ENCODE peak calls at places on chromosomes 1 and 21, in five cellular contexts. One of them, this sample, is unnamed.

GRCh38 chr1:173827611-173828010 is 2.9 kb upstream of the CENPL start:
- DNase-seq in cardiac muscle cell: no peak
- DNase-seq in colonic mucosa: no peak
- DNase-seq in HepG2: no peak
- DNase-seq in fibroblast of lung: no peak
- DNase-seq in this sample: no peak

GRCh38 chr1:86423473-86423872 is 498 bp upstream of the CLCA2 start:
- DNase-seq in colonic mucosa: no peak
- DNase-seq in cardiac muscle cell: no peak
- DNase-seq in fibroblast of lung: no peak
- DNase-seq in HepG2: no peak
- DNase-seq in this sample: no peak

GRCh38 chr1:147077523-147077922 is 94.7 kb downstream of the PRKAB2 start:
- DNase-seq in fibroblast of lung: no peak
- DNase-seq in cardiac muscle cell: no peak
- DNase-seq in HepG2: no peak
- DNase-seq in colonic mucosa: no peak
- DNase-seq in this sample: no peak

GRCh38 chr1:154546264-154547043 is 12.0 kb downstream of the UBE2Q1 start:
- DNase-seq in cardiac muscle cell: peak; percentile 76
- DNase-seq in fibroblast of lung: peak; percentile 66
- DNase-seq in colonic mucosa: peak; percentile 47
- DNase-seq in HepG2: peak; percentile 72
- DNase-seq in this sample: no peak

GRCh38 chr1:20891091-20891490 is 104.0 kb upstream of the HP1BP3 start:
- DNase-seq in fibroblast of lung: peak; percentile 34
- DNase-seq in cardiac muscle cell: no peak
- DNase-seq in colonic mucosa: no peak
- DNase-seq in HepG2: no peak
- DNase-seq in this sample: no peak

GRCh38 chr1:52970149-52970548 is 43.1 kb downstream of the SCP2 start:
- DNase-seq in colonic mucosa: no peak
- DNase-seq in HepG2: peak; percentile 44
- DNase-seq in cardiac muscle cell: peak; percentile 55
- DNase-seq in fibroblast of lung: peak; percentile 47
- DNase-seq in this sample: no peak

GRCh38 chr21:42532466-42533181 is 19.0 kb downstream of the SLC37A1 start:
- DNase-seq in fibroblast of lung: peak; percentile 35
- DNase-seq in HepG2: no peak
- DNase-seq in cardiac muscle cell: no peak
- DNase-seq in colonic mucosa: peak; percentile 52
- DNase-seq in this sample: peak; percentile 55

GRCh38 chr1:208475951-208476824 is 232.0 kb upstream of the PLXNA2 start:
- DNase-seq in colonic mucosa: no peak
- DNase-seq in cardiac muscle cell: peak; percentile 9
- DNase-seq in HepG2: peak; percentile 6
- DNase-seq in fibroblast of lung: peak; percentile 51
- DNase-seq in this sample: no peak

GRCh38 chr1:7346070-7346596 is 425.0 kb upstream of the VAMP3 start:
- DNase-seq in HepG2: no peak
- DNase-seq in colonic mucosa: no peak
- DNase-seq in fibroblast of lung: no peak
- DNase-seq in cardiac muscle cell: no peak
- DNase-seq in this sample: no peak

GRCh38 chr1:43309626-43310025 is 8.8 kb downstream of the TIE1 start:
- DNase-seq in HepG2: no peak
- DNase-seq in cardiac muscle cell: no peak
- DNase-seq in colonic mucosa: no peak
- DNase-seq in fibroblast of lung: no peak
- DNase-seq in this sample: peak; percentile 8

GRCh38 chr1:193070942-193071341 is 11.5 kb downstream of the RO60 start:
- DNase-seq in cardiac muscle cell: no peak
- DNase-seq in fibroblast of lung: no peak
- DNase-seq in HepG2: no peak
- DNase-seq in colonic mucosa: no peak
- DNase-seq in this sample: no peak

GRCh38 chr1:16018749-16019515 is 1.1 kb upstream of the HSPB7 start:
- DNase-seq in HepG2: no peak
- DNase-seq in cardiac muscle cell: no peak
- DNase-seq in fibroblast of lung: no peak
- DNase-seq in colonic mucosa: no peak
- DNase-seq in this sample: no peak

GRCh38 chr1:28199328-28200233 is 23.1 kb upstream of the PTAFR start:
- DNase-seq in colonic mucosa: peak; percentile 36
- DNase-seq in HepG2: no peak
- DNase-seq in fibroblast of lung: no peak
- DNase-seq in cardiac muscle cell: no peak
- DNase-seq in this sample: no peak

GRCh38 chr1:165235158-165235776 is 121.2 kb downstream of the LMX1A start:
- DNase-seq in HepG2: no peak
- DNase-seq in cardiac muscle cell: no peak
- DNase-seq in fibroblast of lung: no peak
- DNase-seq in colonic mucosa: no peak
- DNase-seq in this sample: peak; percentile 25

GRCh38 chr1:6170116-6170741 is 9.9 kb downstream of the CHD5 start:
- DNase-seq in fibroblast of lung: no peak
- DNase-seq in HepG2: no peak
- DNase-seq in cardiac muscle cell: no peak
- DNase-seq in colonic mucosa: no peak
- DNase-seq in this sample: no peak

GRCh38 chr1:80217377-80217986 is 1211.0 kb upstream of the ADGRL4 start:
- DNase-seq in HepG2: peak; percentile 1
- DNase-seq in cardiac muscle cell: peak; percentile 84
- DNase-seq in colonic mucosa: no peak
- DNase-seq in fibroblast of lung: peak; percentile 92
- DNase-seq in this sample: peak; percentile 14

GRCh38 chr1:110963666-110964399 is at the start of gene LRIF1:
- DNase-seq in colonic mucosa: peak; percentile 99
- DNase-seq in cardiac muscle cell: peak; percentile 100
- DNase-seq in fibroblast of lung: peak; percentile 100
- DNase-seq in HepG2: peak; percentile 99
- DNase-seq in this sample: peak; percentile 100

GRCh38 chr1:182193908-182194550 is 132.5 kb upstream of the ZNF648 start:
- DNase-seq in HepG2: no peak
- DNase-seq in cardiac muscle cell: peak; percentile 35
- DNase-seq in fibroblast of lung: peak; percentile 73
- DNase-seq in colonic mucosa: no peak
- DNase-seq in this sample: no peak

GRCh38 chr1:111570781-111571181 is 48.8 kb upstream of the RAP1A start:
- DNase-seq in colonic mucosa: no peak
- DNase-seq in cardiac muscle cell: peak; percentile 18
- DNase-seq in HepG2: no peak
- DNase-seq in fibroblast of lung: no peak
- DNase-seq in this sample: peak; percentile 42

GRCh38 chr1:4708853-4709507 is 54.6 kb downstream of the AJAP1 start:
- DNase-seq in colonic mucosa: no peak
- DNase-seq in HepG2: no peak
- DNase-seq in fibroblast of lung: no peak
- DNase-seq in cardiac muscle cell: no peak
- DNase-seq in this sample: no peak

GRCh38 chr1:77263708-77264107 is 18.1 kb upstream of the AK5 start:
- DNase-seq in colonic mucosa: no peak
- DNase-seq in HepG2: peak; percentile 9
- DNase-seq in fibroblast of lung: no peak
- DNase-seq in cardiac muscle cell: no peak
- DNase-seq in this sample: no peak

GRCh38 chr1:224564491-224565084 is 51.5 kb upstream of the CNIH3 start:
- DNase-seq in HepG2: no peak
- DNase-seq in cardiac muscle cell: no peak
- DNase-seq in colonic mucosa: no peak
- DNase-seq in fibroblast of lung: no peak
- DNase-seq in this sample: no peak

GRCh38 chr1:5394111-5394510 is 598.1 kb downstream of the NPHP4 start:
- DNase-seq in HepG2: no peak
- DNase-seq in cardiac muscle cell: no peak
- DNase-seq in fibroblast of lung: no peak
- DNase-seq in colonic mucosa: no peak
- DNase-seq in this sample: no peak

GRCh38 chr1:240691521-240692338 is 79.8 kb upstream of the GREM2 start:
- DNase-seq in colonic mucosa: peak; percentile 35
- DNase-seq in fibroblast of lung: peak; percentile 63
- DNase-seq in cardiac muscle cell: peak; percentile 9
- DNase-seq in HepG2: peak; percentile 5
- DNase-seq in this sample: no peak

GRCh38 chr1:207848234-207848633 is 62.7 kb downstream of the CD34 start:
- DNase-seq in colonic mucosa: peak; percentile 88
- DNase-seq in HepG2: peak; percentile 76
- DNase-seq in cardiac muscle cell: peak; percentile 58
- DNase-seq in fibroblast of lung: peak; percentile 44
- DNase-seq in this sample: peak; percentile 89

GRCh38 chr1:223466156-223466555 is 72.9 kb downstream of the CCDC185 start:
- DNase-seq in cardiac muscle cell: no peak
- DNase-seq in colonic mucosa: no peak
- DNase-seq in fibroblast of lung: no peak
- DNase-seq in HepG2: no peak
- DNase-seq in this sample: no peak

GRCh38 chr1:235270625-235271024 is 57.4 kb downstream of the ARID4B start:
- DNase-seq in cardiac muscle cell: peak; percentile 16
- DNase-seq in fibroblast of lung: peak; percentile 35
- DNase-seq in HepG2: no peak
- DNase-seq in colonic mucosa: no peak
- DNase-seq in this sample: no peak

DNA sequence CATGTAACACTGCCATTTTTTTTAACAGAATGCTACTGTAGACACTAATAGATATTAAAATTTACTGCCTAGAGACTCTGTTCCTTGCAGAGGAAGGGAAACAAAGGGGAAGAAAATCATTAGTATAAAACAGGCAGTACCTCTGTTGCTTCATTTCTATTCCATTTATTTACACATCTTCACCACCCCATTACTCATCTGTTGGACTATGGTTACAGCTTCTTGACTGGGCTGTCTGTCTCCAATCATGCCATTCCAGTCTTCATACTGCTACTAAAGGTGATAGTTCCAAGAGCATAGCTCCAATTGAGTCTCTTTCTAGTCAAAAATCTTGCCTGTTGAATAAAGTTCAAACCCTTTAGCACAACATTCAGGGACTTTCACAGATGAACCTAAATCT is 22.2 kb upstream of the GPR25 start:
- DNase-seq in colonic mucosa: no peak
- DNase-seq in HepG2: no peak
- DNase-seq in fibroblast of lung: no peak
- DNase-seq in cardiac muscle cell: no peak
- DNase-seq in this sample: no peak
- H3K36me3 ChIP-seq in colonic mucosa: no peaks in the 10 kb centered on the region
- H3K36me3 ChIP-seq in HepG2: peaks cover 31% of the 10 kb centered on the region
- H3K36me3 ChIP-seq in fibroblast of lung: peaks cover 11% of the 10 kb centered on the region
- H3K36me3 ChIP-seq in cardiac muscle cell: peaks cover 72% of the 10 kb centered on the region
- H3K36me3 ChIP-seq in this sample: no peaks in the 10 kb centered on the region

GRCh38 chr1:1253972-1254666 is 7.6 kb upstream of the C1QTNF12 start:
- DNase-seq in colonic mucosa: no peak
- DNase-seq in cardiac muscle cell: no peak
- DNase-seq in fibroblast of lung: no peak
- DNase-seq in HepG2: no peak
- DNase-seq in this sample: no peak

GRCh38 chr1:1253314-1253713 is 6.8 kb upstream of the C1QTNF12 start:
- DNase-seq in HepG2: no peak
- DNase-seq in fibroblast of lung: no peak
- DNase-seq in cardiac muscle cell: no peak
- DNase-seq in colonic mucosa: no peak
- DNase-seq in this sample: no peak

GRCh38 chr1:1255627-1256026 is 9.1 kb upstream of the C1QTNF12 start:
- DNase-seq in fibroblast of lung: no peak
- DNase-seq in cardiac muscle cell: no peak
- DNase-seq in HepG2: no peak
- DNase-seq in colonic mucosa: no peak
- DNase-seq in this sample: no peak

GRCh38 chr1:1255078-1255477 is 8.6 kb upstream of the C1QTNF12 start:
- DNase-seq in fibroblast of lung: no peak
- DNase-seq in colonic mucosa: no peak
- DNase-seq in cardiac muscle cell: no peak
- DNase-seq in HepG2: no peak
- DNase-seq in this sample: no peak

DNA sequence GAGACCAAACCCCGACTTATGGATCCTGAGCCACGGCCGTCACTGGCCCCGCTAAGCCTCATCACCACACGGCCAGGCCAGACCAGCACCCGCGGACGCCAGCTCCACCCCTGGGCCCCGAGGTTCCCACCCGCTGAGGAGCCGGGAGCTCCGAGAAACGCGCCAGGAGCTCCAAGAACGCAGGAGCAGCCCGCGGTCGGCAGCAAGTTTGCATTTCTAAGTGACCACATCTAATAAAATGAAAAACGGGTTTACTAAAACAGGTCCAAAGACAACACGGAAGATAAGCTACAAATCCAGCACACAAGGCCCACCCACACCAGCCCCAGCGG is 8.1 kb upstream of the C1QTNF12 start:
- DNase-seq in fibroblast of lung: no peak
- DNase-seq in HepG2: no peak
- DNase-seq in cardiac muscle cell: no peak
- DNase-seq in colonic mucosa: no peak
- DNase-seq in this sample: no peak
- H3K36me3 ChIP-seq in fibroblast of lung: peaks cover 30% of the 10 kb centered on the region
- H3K36me3 ChIP-seq in HepG2: peaks cover 26% of the 10 kb centered on the region
- H3K36me3 ChIP-seq in cardiac muscle cell: peaks cover 8% of the 10 kb centered on the region
- H3K36me3 ChIP-seq in colonic mucosa: no peaks in the 10 kb centered on the region
- H3K36me3 ChIP-seq in this sample: peaks cover 6% of the 10 kb centered on the region

GRCh38 chr1:113761937-113762336 is 2.7 kb upstream of the PHTF1 start:
- DNase-seq in HepG2: no peak
- DNase-seq in fibroblast of lung: no peak
- DNase-seq in cardiac muscle cell: no peak
- DNase-seq in colonic mucosa: no peak
- DNase-seq in this sample: no peak

GRCh38 chr1:113769599-113769970 is 10.3 kb upstream of the PHTF1 start:
- DNase-seq in colonic mucosa: no peak
- DNase-seq in cardiac muscle cell: no peak
- DNase-seq in fibroblast of lung: no peak
- DNase-seq in HepG2: no peak
- DNase-seq in this sample: no peak

GRCh38 chr1:113763651-113764050 is 4.4 kb upstream of the PHTF1 start:
- DNase-seq in HepG2: no peak
- DNase-seq in fibroblast of lung: no peak
- DNase-seq in cardiac muscle cell: no peak
- DNase-seq in colonic mucosa: no peak
- DNase-seq in this sample: no peak

GRCh38 chr1:113768916-113769598 is 9.8 kb upstream of the PHTF1 start:
- DNase-seq in colonic mucosa: no peak
- DNase-seq in cardiac muscle cell: no peak
- DNase-seq in HepG2: no peak
- DNase-seq in fibroblast of lung: no peak
- DNase-seq in this sample: no peak

GRCh38 chr1:113765306-113765705 is 6.0 kb upstream of the PHTF1 start:
- DNase-seq in cardiac muscle cell: peak; percentile 44
- DNase-seq in HepG2: no peak
- DNase-seq in colonic mucosa: no peak
- DNase-seq in fibroblast of lung: peak; percentile 48
- DNase-seq in this sample: no peak
- H3K36me3 ChIP-seq in cardiac muscle cell: peaks cover 39% of the 10 kb centered on the region
- H3K36me3 ChIP-seq in HepG2: peaks cover 47% of the 10 kb centered on the region
- H3K36me3 ChIP-seq in colonic mucosa: no peaks in the 10 kb centered on the region
- H3K36me3 ChIP-seq in fibroblast of lung: peaks cover 1% of the 10 kb centered on the region
- H3K36me3 ChIP-seq in this sample: no peaks in the 10 kb centered on the region

DNA sequence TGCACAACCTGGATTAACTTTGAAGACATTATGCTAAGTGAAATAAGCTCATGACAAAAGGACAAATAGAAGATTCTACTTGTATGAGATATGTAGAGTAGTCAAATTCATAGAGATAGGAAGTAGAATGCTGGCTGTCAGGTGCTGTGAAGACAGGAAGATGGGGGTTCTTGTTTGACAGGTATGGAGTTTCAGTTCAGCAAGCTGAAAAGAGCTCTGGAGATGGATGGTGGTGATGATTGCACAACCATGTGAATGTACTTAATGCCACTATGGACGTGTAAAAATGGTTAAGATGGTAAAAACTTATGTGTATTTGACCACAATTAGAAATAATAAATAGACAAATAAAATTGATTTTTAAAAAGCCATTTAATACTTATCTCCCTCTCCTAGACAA is 169.8 kb upstream of the DUSP10 start:
- DNase-seq in fibroblast of lung: no peak
- DNase-seq in colonic mucosa: no peak
- DNase-seq in HepG2: no peak
- DNase-seq in cardiac muscle cell: no peak
- DNase-seq in this sample: no peak
- H3K36me3 ChIP-seq in fibroblast of lung: no peaks in the 10 kb centered on the region
- H3K36me3 ChIP-seq in colonic mucosa: no peaks in the 10 kb centered on the region
- H3K36me3 ChIP-seq in HepG2: no peaks in the 10 kb centered on the region
- H3K36me3 ChIP-seq in cardiac muscle cell: no peaks in the 10 kb centered on the region
- H3K36me3 ChIP-seq in this sample: no peaks in the 10 kb centered on the region